ENCODE peak calls at places on chromosomes 5 and 9, in nine cellular contexts. One of them, this sample, is unnamed. For H3K9me3, the result is how much of the 10 kb centered on the place peaks cover.

GRCh38 chr9:113042884-113043657 is 13.5 kb downstream of the ZFP37 start:
- DNase-seq in CD4-positive, alpha-beta T cell: no peak
- DNase-seq in spleen: no peak
- DNase-seq in cardiac muscle cell: no peak
- DNase-seq in colonic mucosa: no peak
- DNase-seq in thyroid gland: no peak
- DNase-seq in heart right ventricle: no peak
- DNase-seq in HepG2: no peak
- DNase-seq in WERI-Rb-1: no peak
- DNase-seq in this sample: no peak

GRCh38 chr5:177578331-177578730 is 13.7 kb upstream of the TMED9 start:
- DNase-seq in HepG2: no peak
- DNase-seq in heart right ventricle: no peak
- DNase-seq in thyroid gland: no peak
- DNase-seq in cardiac muscle cell: no peak
- DNase-seq in WERI-Rb-1: no peak
- DNase-seq in spleen: peak
- DNase-seq in CD4-positive, alpha-beta T cell: no peak
- DNase-seq in colonic mucosa: no peak
- DNase-seq in this sample: no peak

GRCh38 chr5:110258460-110258859 is 468.0 kb downstream of the TMEM232 start:
- DNase-seq in CD4-positive, alpha-beta T cell: no peak
- DNase-seq in HepG2: no peak
- DNase-seq in WERI-Rb-1: peak
- DNase-seq in colonic mucosa: no peak
- DNase-seq in thyroid gland: no peak
- DNase-seq in cardiac muscle cell: peak
- DNase-seq in spleen: no peak
- DNase-seq in heart right ventricle: no peak
- DNase-seq in this sample: no peak

GRCh38 chr9:89145086-89145485 is 33.5 kb downstream of the SHC3 start:
- DNase-seq in HepG2: no peak
- DNase-seq in CD4-positive, alpha-beta T cell: no peak
- DNase-seq in cardiac muscle cell: no peak
- DNase-seq in spleen: no peak
- DNase-seq in colonic mucosa: no peak
- DNase-seq in thyroid gland: no peak
- DNase-seq in WERI-Rb-1: no peak
- DNase-seq in heart right ventricle: no peak
- DNase-seq in this sample: no peak

GRCh38 chr5:55338810-55339243 is 31.0 kb downstream of the MTREX start:
- DNase-seq in HepG2: no peak
- DNase-seq in cardiac muscle cell: no peak
- DNase-seq in thyroid gland: peak
- DNase-seq in CD4-positive, alpha-beta T cell: no peak
- DNase-seq in spleen: no peak
- DNase-seq in colonic mucosa: no peak
- DNase-seq in heart right ventricle: no peak
- DNase-seq in WERI-Rb-1: no peak
- DNase-seq in this sample: no peak

GRCh38 chr5:109916481-109917153 is 226.9 kb downstream of the MAN2A1 start:
- DNase-seq in cardiac muscle cell: no peak
- DNase-seq in heart right ventricle: no peak
- DNase-seq in colonic mucosa: no peak
- DNase-seq in spleen: no peak
- DNase-seq in WERI-Rb-1: peak
- DNase-seq in thyroid gland: no peak
- DNase-seq in HepG2: no peak
- DNase-seq in CD4-positive, alpha-beta T cell: no peak
- DNase-seq in this sample: no peak

GRCh38 chr9:70868661-70869652 is 252.5 kb downstream of the TRPM3 start:
- DNase-seq in thyroid gland: peak
- DNase-seq in cardiac muscle cell: no peak
- DNase-seq in heart right ventricle: peak
- DNase-seq in WERI-Rb-1: peak
- DNase-seq in CD4-positive, alpha-beta T cell: no peak
- DNase-seq in colonic mucosa: no peak
- DNase-seq in HepG2: no peak
- DNase-seq in spleen: no peak
- DNase-seq in this sample: no peak

GRCh38 chr9:92191801-92192200 is 76.6 kb upstream of the SPTLC1 start:
- DNase-seq in thyroid gland: no peak
- DNase-seq in heart right ventricle: no peak
- DNase-seq in WERI-Rb-1: no peak
- DNase-seq in CD4-positive, alpha-beta T cell: no peak
- DNase-seq in colonic mucosa: no peak
- DNase-seq in HepG2: no peak
- DNase-seq in cardiac muscle cell: no peak
- DNase-seq in spleen: no peak
- DNase-seq in this sample: no peak

GRCh38 chr5:135492319-135492626 is 40.1 kb upstream of the TIFAB start:
- DNase-seq in cardiac muscle cell: no peak
- DNase-seq in colonic mucosa: no peak
- DNase-seq in heart right ventricle: no peak
- DNase-seq in CD4-positive, alpha-beta T cell: no peak
- DNase-seq in thyroid gland: no peak
- DNase-seq in spleen: no peak
- DNase-seq in WERI-Rb-1: no peak
- DNase-seq in HepG2: no peak
- DNase-seq in this sample: no peak

GRCh38 chr9:102642651-102643050 is 352.5 kb upstream of the CYLC2 start:
- DNase-seq in thyroid gland: no peak
- DNase-seq in WERI-Rb-1: no peak
- DNase-seq in spleen: no peak
- DNase-seq in HepG2: no peak
- DNase-seq in colonic mucosa: no peak
- DNase-seq in CD4-positive, alpha-beta T cell: no peak
- DNase-seq in cardiac muscle cell: no peak
- DNase-seq in heart right ventricle: no peak
- DNase-seq in this sample: no peak
- H3K9me3 ChIP-seq in thyroid gland: under half
- H3K9me3 ChIP-seq in WERI-Rb-1: under half
- H3K9me3 ChIP-seq in spleen: under half
- H3K9me3 ChIP-seq in HepG2: under half
- H3K9me3 ChIP-seq in colonic mucosa: under half
- H3K9me3 ChIP-seq in CD4-positive, alpha-beta T cell: under half
- H3K9me3 ChIP-seq in cardiac muscle cell: under half
- H3K9me3 ChIP-seq in heart right ventricle: under half
- H3K9me3 ChIP-seq in this sample: under half

DNA sequence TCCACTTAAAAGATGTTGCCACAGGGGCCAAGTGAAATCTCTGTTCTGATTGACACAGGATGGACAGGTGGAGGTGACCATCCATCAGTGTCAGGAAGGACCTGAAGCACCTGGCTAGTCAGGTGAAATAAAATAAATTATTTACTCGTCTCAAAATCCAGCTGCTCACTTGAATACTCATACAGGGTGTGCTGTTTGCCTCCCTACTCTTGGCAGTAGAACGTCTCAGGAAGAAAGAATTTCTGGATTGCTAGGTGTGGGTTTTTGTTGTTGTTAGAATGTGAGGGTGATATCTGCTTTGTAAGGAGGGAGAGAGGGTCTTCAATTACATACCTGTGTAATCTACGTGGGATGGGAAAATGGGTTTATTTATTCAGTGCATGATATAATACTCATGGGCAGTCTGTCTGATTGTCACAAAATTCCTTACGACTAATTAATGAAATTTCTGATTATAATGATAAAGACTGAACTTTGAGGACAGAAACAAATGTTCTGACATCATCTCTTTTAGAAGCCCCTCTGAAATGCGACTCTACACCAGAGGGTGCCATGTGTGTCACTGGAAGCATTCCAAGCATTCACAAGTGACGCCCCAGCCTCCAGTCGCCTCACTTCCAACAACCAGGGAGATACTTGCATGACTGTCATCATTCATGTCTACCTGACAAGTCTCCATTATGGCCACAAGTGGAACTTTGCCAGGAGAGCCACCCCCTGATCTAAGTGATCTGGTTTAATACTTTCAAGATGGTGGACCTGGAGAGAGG is 218.4 kb downstream of the GAPVD1 start:
- DNase-seq in thyroid gland: no peak
- DNase-seq in spleen: no peak
- DNase-seq in CD4-positive, alpha-beta T cell: no peak
- DNase-seq in heart right ventricle: no peak
- DNase-seq in cardiac muscle cell: no peak
- DNase-seq in colonic mucosa: no peak
- DNase-seq in WERI-Rb-1: no peak
- DNase-seq in HepG2: no peak
- DNase-seq in this sample: no peak
- TF ChIP-seq CTCF in thyroid gland: no peak
- TF ChIP-seq CTCF in spleen: no peak
- TF ChIP-seq CTCF in CD4-positive, alpha-beta T cell: no peak
- TF ChIP-seq CTCF in heart right ventricle: no peak
- TF ChIP-seq CTCF in cardiac muscle cell: no peak
- TF ChIP-seq CTCF in colonic mucosa: no peak
- TF ChIP-seq CTCF in WERI-Rb-1: no peak
- TF ChIP-seq CTCF in HepG2: no peak
- TF ChIP-seq CTCF in this sample: no peak

DNA sequence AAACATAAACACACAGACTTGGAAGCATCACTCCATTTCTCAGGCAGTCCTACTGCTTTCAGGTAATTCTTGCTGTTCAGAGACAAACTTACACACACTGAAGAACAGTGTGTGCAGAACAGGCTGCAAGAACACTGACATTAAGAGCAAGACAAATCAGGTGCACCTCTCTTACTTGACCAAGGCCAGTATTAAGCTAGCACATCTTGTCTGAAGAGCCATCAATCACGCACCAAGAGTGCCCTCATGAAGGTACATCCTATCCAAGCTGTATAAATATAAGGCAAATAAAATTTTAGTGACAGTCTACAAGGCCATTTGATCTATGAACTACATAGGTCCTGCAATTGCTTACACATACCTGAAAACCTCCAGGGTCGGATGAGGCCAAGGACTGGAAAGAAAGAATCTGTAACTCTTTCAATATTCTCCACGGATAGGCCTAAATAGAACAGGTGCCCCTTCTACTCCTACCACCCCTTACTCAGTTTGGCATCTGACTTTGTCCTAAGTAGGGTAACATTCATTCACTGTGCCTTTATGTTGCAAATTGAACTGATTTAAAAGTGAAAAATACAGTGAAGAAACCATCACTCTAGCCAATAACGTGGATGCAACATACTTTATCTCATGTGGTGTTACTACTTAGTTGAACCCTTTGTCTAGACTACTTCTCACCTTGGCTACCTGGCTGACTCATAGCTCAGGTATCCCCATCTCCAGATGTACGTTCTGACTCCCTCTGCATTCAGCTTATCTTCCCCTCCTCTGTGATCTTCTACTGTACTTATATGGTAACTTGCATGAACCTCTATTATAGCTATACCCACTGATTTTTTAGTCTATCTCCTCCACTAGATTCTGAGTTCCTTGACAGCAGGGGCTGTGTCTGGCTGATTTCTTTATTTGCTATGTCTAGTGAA is 256.3 kb downstream of the KIAA0825 start:
- DNase-seq in colonic mucosa: no peak
- DNase-seq in WERI-Rb-1: no peak
- DNase-seq in spleen: no peak
- DNase-seq in heart right ventricle: no peak
- DNase-seq in HepG2: no peak
- DNase-seq in cardiac muscle cell: no peak
- DNase-seq in CD4-positive, alpha-beta T cell: no peak
- DNase-seq in thyroid gland: no peak
- DNase-seq in this sample: no peak
- H3K27ac ChIP-seq in colonic mucosa: no peak
- H3K27ac ChIP-seq in WERI-Rb-1: no peak
- H3K27ac ChIP-seq in spleen: no peak
- H3K27ac ChIP-seq in heart right ventricle: no peak
- H3K27ac ChIP-seq in HepG2: no peak
- H3K27ac ChIP-seq in cardiac muscle cell: no peak
- H3K27ac ChIP-seq in CD4-positive, alpha-beta T cell: no peak
- H3K27ac ChIP-seq in thyroid gland: no peak
- H3K27ac ChIP-seq in this sample: no peak

GRCh38 chr9:61665330-61665751 is 475.5 kb downstream of the SPATA31A7 start:
- DNase-seq in CD4-positive, alpha-beta T cell: no peak
- DNase-seq in WERI-Rb-1: no peak
- DNase-seq in cardiac muscle cell: no peak
- DNase-seq in colonic mucosa: no peak
- DNase-seq in thyroid gland: no peak
- DNase-seq in heart right ventricle: no peak
- DNase-seq in HepG2: no peak
- DNase-seq in spleen: peak
- DNase-seq in this sample: no peak

GRCh38 chr9:61666310-61666709 is 476.5 kb downstream of the SPATA31A7 start:
- DNase-seq in WERI-Rb-1: no peak
- DNase-seq in heart right ventricle: no peak
- DNase-seq in thyroid gland: no peak
- DNase-seq in CD4-positive, alpha-beta T cell: no peak
- DNase-seq in HepG2: no peak
- DNase-seq in cardiac muscle cell: no peak
- DNase-seq in spleen: peak
- DNase-seq in colonic mucosa: no peak
- DNase-seq in this sample: no peak

GRCh38 chr9:61665829-61666228 is 476.0 kb downstream of the SPATA31A7 start:
- DNase-seq in heart right ventricle: no peak
- DNase-seq in HepG2: no peak
- DNase-seq in thyroid gland: no peak
- DNase-seq in colonic mucosa: no peak
- DNase-seq in WERI-Rb-1: no peak
- DNase-seq in CD4-positive, alpha-beta T cell: no peak
- DNase-seq in cardiac muscle cell: no peak
- DNase-seq in spleen: peak
- DNase-seq in this sample: no peak

GRCh38 chr9:61667559-61668121 is 477.8 kb downstream of the SPATA31A7 start:
- DNase-seq in WERI-Rb-1: no peak
- DNase-seq in heart right ventricle: no peak
- DNase-seq in HepG2: no peak
- DNase-seq in thyroid gland: no peak
- DNase-seq in colonic mucosa: no peak
- DNase-seq in spleen: peak
- DNase-seq in cardiac muscle cell: no peak
- DNase-seq in CD4-positive, alpha-beta T cell: no peak
- DNase-seq in this sample: no peak

GRCh38 chr9:61666849-61667371 is 477.1 kb downstream of the SPATA31A7 start:
- DNase-seq in cardiac muscle cell: no peak
- DNase-seq in thyroid gland: no peak
- DNase-seq in heart right ventricle: no peak
- DNase-seq in WERI-Rb-1: no peak
- DNase-seq in CD4-positive, alpha-beta T cell: no peak
- DNase-seq in HepG2: no peak
- DNase-seq in colonic mucosa: no peak
- DNase-seq in spleen: peak
- DNase-seq in this sample: no peak
- H3K9me3 ChIP-seq in cardiac muscle cell: under half
- H3K9me3 ChIP-seq in thyroid gland: under half
- H3K9me3 ChIP-seq in heart right ventricle: under half
- H3K9me3 ChIP-seq in WERI-Rb-1: under half
- H3K9me3 ChIP-seq in CD4-positive, alpha-beta T cell: under half
- H3K9me3 ChIP-seq in HepG2: under half
- H3K9me3 ChIP-seq in colonic mucosa: under half
- H3K9me3 ChIP-seq in spleen: half or more
- H3K9me3 ChIP-seq in this sample: under half

This sample was measured in left ventricle myocardium inferior.